ENCODE peak calls at places on chromosome 15, in six cellular contexts. X, J, K, Q, H and Z are unnamed samples.

GRCh38 chr15:90871716-90872480 is 3.5 kb downstream of the FURIN start:
- DNase-seq in H (peak), Q (peak), K (no peak), X (peak), J (no peak), Z (no peak)

GRCh38 chr15:44715142-44715796 is 4.0 kb downstream of the B2M start:
- DNase-seq in H (no peak), Q (no peak), J (no peak), X (no peak), K (no peak), Z (no peak)

GRCh38 chr15:37102315-37103021 is 2.1 kb upstream of the MEIS2 start:
- DNase-seq in X (peak), J (no peak), K (no peak), Q (peak), H (no peak), Z (peak)

GRCh38 chr15:63077952-63078351 is 35.4 kb downstream of the TPM1 start:
- DNase-seq in K (no peak), X (no peak), Q (peak), H (no peak), J (no peak), Z (no peak)

GRCh38 chr15:63474810-63475316 is 29.5 kb upstream of the USP3 start:
- DNase-seq in H (no peak), Q (no peak), J (peak), K (peak), X (no peak), Z (no peak)

GRCh38 chr15:34341922-34342736 is 807 bp downstream of the NOP10 start:
- DNase-seq in X (no peak), K (no peak), H (no peak), Q (no peak), J (no peak), Z (no peak)

GRCh38 chr15:29668120-29668602 is 154.1 kb downstream of the TJP1 start:
- DNase-seq in K (peak), Q (peak), X (peak), J (peak), H (peak), Z (peak)

GRCh38 chr15:64070965-64071851 is 22.4 kb downstream of the CIAO2A start:
- DNase-seq in H (no peak), X (peak), J (no peak), K (peak), Q (no peak), Z (peak)

GRCh38 chr15:26644948-26645347 is 127.9 kb downstream of the GABRB3 start:
- DNase-seq in K (no peak), Q (no peak), J (no peak), H (no peak), X (no peak), Z (no peak)

GRCh38 chr15:79089331-79089889 is 1.2 kb downstream of the RASGRF1 start:
- DNase-seq in K (no peak), X (no peak), H (peak), J (no peak), Q (peak), Z (no peak)

GRCh38 chr15:40481671-40482070 is 10.9 kb downstream of the CHST14 start:
- DNase-seq in K (no peak), H (no peak), J (no peak), X (no peak), Q (no peak), Z (no peak)

GRCh38 chr15:50137330-50137761 is 18.3 kb upstream of the ATP8B4 start:
- DNase-seq in Q (no peak), H (no peak), K (no peak), J (no peak), X (peak), Z (peak)

GRCh38 chr15:94441782-94442181 is 210.4 kb downstream of the MCTP2 start:
- DNase-seq in J (no peak), H (no peak), X (no peak), Q (no peak), K (no peak), Z (no peak)

GRCh38 chr15:60392986-60393811 is 4.6 kb downstream of the ANXA2 start:
- DNase-seq in X (peak), K (peak), H (no peak), J (no peak), Q (no peak), Z (peak)

DNA sequence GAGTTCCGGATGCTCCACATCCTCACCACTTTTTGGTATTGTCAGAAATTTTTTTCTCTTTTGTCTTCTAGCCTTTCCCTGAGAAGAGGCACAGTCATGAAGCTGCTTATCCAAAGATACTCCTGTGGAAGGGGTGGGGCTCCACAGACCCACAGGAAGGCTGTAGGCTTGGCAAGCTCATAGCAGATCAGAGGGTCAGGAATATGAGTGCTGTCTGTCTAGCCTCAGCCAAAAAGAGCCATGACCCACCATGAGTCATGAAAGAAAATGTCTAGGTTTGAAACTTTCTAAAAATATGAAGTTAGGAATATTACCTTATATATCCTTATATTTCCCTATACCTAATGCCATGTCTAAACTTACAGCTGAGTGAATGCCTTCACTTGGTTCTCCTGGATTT is 118.2 kb upstream of the THBS1 start:
- DNase-seq in Q (no peak), J (no peak), H (no peak), K (no peak), X (no peak), Z (no peak)
- TF ChIP-seq USF2 in Q (no peak), J (no peak), H (no peak), K (no peak), X (no peak), Z (no peak)

GRCh38 chr15:65411470-65412071 is 11.2 kb downstream of the IGDCC4 start:
- DNase-seq in J (no peak), X (no peak), H (no peak), K (no peak), Q (no peak), Z (peak)

GRCh38 chr15:65410972-65411371 is 11.8 kb downstream of the IGDCC4 start:
- DNase-seq in J (no peak), K (no peak), X (no peak), Q (no peak), H (no peak), Z (no peak)

GRCh38 chr15:65410036-65410435 is 12.7 kb downstream of the IGDCC4 start:
- DNase-seq in H (no peak), X (no peak), K (no peak), J (no peak), Q (no peak), Z (no peak)

GRCh38 chr15:65408370-65409283 is 14.1 kb downstream of the IGDCC4 start:
- DNase-seq in X (no peak), K (no peak), H (no peak), J (no peak), Q (no peak), Z (no peak)

GRCh38 chr15:65409284-65409631 is 13.5 kb downstream of the IGDCC4 start:
- DNase-seq in Q (no peak), X (peak), K (peak), J (no peak), H (no peak), Z (no peak)
- TF ChIP-seq MAX in Q (no peak), X (no peak), K (no peak), J (no peak), H (no peak), Z (no peak)

DNA sequence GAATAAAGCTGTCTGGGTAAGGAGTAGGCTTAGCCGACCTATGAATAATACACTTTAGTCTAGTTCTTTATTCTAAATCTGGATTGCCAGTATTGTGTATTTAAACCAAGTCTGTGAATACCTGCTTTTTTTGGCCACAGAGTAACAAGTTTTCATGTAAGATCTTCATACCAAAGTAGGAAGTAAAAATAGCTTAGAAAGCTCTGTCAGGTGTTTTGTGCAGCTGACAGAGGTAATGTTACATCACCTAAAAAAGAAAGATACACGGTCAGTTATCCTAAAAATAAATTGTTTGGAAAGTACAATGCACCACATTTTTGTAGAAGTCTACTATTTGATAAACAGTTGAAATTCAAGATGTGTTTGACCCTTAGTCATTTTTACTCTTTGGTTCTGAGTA is 16.5 kb downstream of the CALML4 start:
- DNase-seq in H (no peak), K (no peak), J (no peak), X (no peak), Q (no peak), Z (no peak)
- H3K27ac ChIP-seq in H (peak), K (no peak), J (no peak), X (no peak), Q (no peak), Z (no peak)

DNA sequence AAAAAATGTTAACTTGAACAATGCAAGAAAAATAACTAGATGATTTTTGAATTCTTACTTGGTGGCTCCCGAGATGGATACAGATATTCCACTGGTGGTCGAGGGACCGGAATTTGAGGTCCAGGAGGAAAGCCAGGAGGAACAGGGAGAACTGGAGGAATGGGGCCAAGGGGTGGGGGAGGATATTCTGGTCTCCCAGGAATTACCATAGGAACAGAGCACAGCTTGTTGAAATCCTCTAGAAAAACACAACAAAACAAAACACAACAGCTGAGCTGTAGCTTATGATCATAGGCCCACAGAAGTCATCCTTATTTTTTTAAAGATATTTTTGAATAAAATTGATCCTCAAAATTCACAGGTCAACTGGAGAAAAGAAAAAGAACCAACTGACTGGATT is 129.4 kb downstream of the FBN1 start:
- DNase-seq in X (no peak), J (no peak), H (no peak), K (no peak), Q (no peak), Z (no peak)
- TF ChIP-seq USF2 in X (no peak), J (no peak), H (no peak), K (no peak), Q (no peak), Z (no peak)

GRCh38 chr15:100115066-100115710 is 226.6 kb downstream of the ADAMTS17 start:
- DNase-seq in K (no peak), Q (no peak), X (no peak), H (no peak), J (no peak), Z (no peak)

GRCh38 chr15:100114526-100114925 is 227.2 kb downstream of the ADAMTS17 start:
- DNase-seq in K (no peak), J (no peak), X (no peak), H (no peak), Q (no peak), Z (no peak)

GRCh38 chr15:100113351-100114075 is 228.3 kb downstream of the ADAMTS17 start:
- DNase-seq in K (no peak), Q (no peak), J (no peak), X (no peak), H (no peak), Z (no peak)

GRCh38 chr15:100112636-100113305 is 229.0 kb downstream of the ADAMTS17 start:
- DNase-seq in K (no peak), X (no peak), H (no peak), J (no peak), Q (no peak), Z (no peak)

DNA sequence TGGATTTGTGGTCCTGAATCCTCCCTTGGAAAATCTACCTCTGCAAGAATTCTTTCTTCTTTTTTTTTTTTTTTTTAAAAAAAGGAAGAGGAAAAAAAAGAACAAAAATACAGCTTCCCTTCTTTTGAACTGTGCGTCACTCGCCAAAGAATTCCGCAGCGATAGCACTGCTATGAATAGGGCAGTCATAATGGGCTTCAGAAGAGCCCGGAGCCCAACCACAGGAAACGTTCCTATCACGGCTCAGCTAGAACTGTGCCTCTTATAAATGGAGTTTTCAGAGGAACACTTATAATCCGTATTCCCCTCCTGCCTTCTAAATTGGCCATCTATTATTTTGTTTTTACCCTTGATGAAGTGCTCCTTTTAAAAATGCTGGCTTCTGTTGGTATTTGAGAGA is 227.7 kb downstream of the ADAMTS17 start:
- DNase-seq in K (no peak), H (no peak), J (no peak), X (no peak), Q (no peak), Z (no peak)
- TF ChIP-seq MAX in K (no peak), H (no peak), J (no peak), X (no peak), Q (no peak), Z (no peak)